ENCODE peak calls at places on chromosomes 13 and 19, in four cellular contexts. X is trophoblast cell, N is neuronal stem cell, A is H1. H is an unnamed sample.

GRCh38 chr19:22814124-22814523 is 18.0 kb upstream of the ZNF723 start:
- DNase-seq in X (no peak), A (no peak), N (no peak), H (no peak)

GRCh38 chr19:3344608-3345598 is 21.5 kb upstream of the NFIC start:
- DNase-seq in A (no peak), N (no peak), X (peak; percentile 49), H (no peak)

GRCh38 chr13:27578121-27579030 is 42.0 kb downstream of the LNX2 start:
- DNase-seq in N (no peak), A (no peak), X (peak; percentile 72), H (peak; percentile 45)

GRCh38 chr19:33508941-33509614 is 12.5 kb downstream of the PEPD start:
- DNase-seq in N (no peak), A (no peak), X (peak; percentile 59), H (no peak)

GRCh38 chr19:1482361-1483066 is 3.5 kb upstream of the C19orf25 start:
- DNase-seq in X (no peak), N (no peak), A (no peak), H (no peak)

GRCh38 chr13:112335135-112335534 is 41.0 kb upstream of the SPACA7 start:
- DNase-seq in X (no peak), N (no peak), A (no peak), H (no peak)

GRCh38 chr19:47411101-47411500 is 8.2 kb downstream of the MEIS3 start:
- DNase-seq in N (no peak), A (no peak), X (peak; percentile 75), H (peak; percentile 67)

GRCh38 chr19:3079578-3079977 is 14.6 kb upstream of the GNA11 start:
- DNase-seq in A (no peak), X (no peak), N (no peak), H (no peak)

GRCh38 chr13:20462921-20463320 is 62.7 kb downstream of the CRYL1 start:
- DNase-seq in N (no peak), A (no peak), X (no peak), H (no peak)

GRCh38 chr19:49490287-49491029 is 3.0 kb downstream of the RPL13A start:
- DNase-seq in A (no peak), X (no peak), N (no peak), H (no peak)

GRCh38 chr19:45876161-45876410 is 9.9 kb downstream of the IRF2BP1 start:
- DNase-seq in X (no peak), N (no peak), A (no peak), H (no peak)

GRCh38 chr13:81540777-81541176 is 1199.9 kb upstream of the SPRY2 start:
- DNase-seq in X (peak; percentile 4), N (no peak), A (no peak), H (peak; percentile 8)

GRCh38 chr13:45441633-45442032 is 23.1 kb upstream of the COG3 start:
- DNase-seq in A (no peak), X (no peak), N (no peak), H (peak; percentile 41)

GRCh38 chr19:51101171-51101865 is 6.9 kb downstream of the CTU1 start:
- DNase-seq in X (no peak), A (no peak), N (no peak), H (peak; percentile 40)

GRCh38 chr13:66348745-66349720 is 881.1 kb downstream of the PCDH9 start:
- DNase-seq in A (no peak), X (no peak), N (no peak), H (peak; percentile 4)

GRCh38 chr19:2434721-2435265 is 7.4 kb upstream of the TIMM13 start:
- DNase-seq in X (no peak), N (no peak), A (no peak), H (no peak)

GRCh38 chr19:42086770-42087550 is 11.0 kb downstream of the ZNF574 start:
- DNase-seq in N (no peak), A (no peak), X (no peak), H (no peak)

GRCh38 chr13:101730420-101731000 is 278.0 kb downstream of the ITGBL1 start:
- DNase-seq in X (no peak), A (no peak), N (no peak), H (no peak)

GRCh38 chr13:41554626-41555386 is 97.5 kb downstream of the RGCC start:
- DNase-seq in A (no peak), N (no peak), X (no peak), H (no peak)

GRCh38 chr19:47663435-47663910 is 49.7 kb upstream of the EHD2 start:
- DNase-seq in A (no peak), N (no peak), X (peak; percentile 92), H (peak; percentile 97)

GRCh38 chr13:76019421-76020044 is 383.4 kb downstream of the LMO7 start:
- DNase-seq in N (no peak), A (peak; percentile 78), X (peak; percentile 74), H (no peak)

GRCh38 chr19:3179739-3180293 is 1.2 kb downstream of the S1PR4 start:
- DNase-seq in A (no peak), X (no peak), N (no peak), H (no peak)

GRCh38 chr19:2250765-2251576 is 1.8 kb downstream of the AMH start:
- DNase-seq in N (no peak), X (peak; percentile 61), A (peak; percentile 62), H (no peak)

GRCh38 chr19:15248648-15249559 is 16.7 kb upstream of the EPHX3 start:
- DNase-seq in N (no peak), X (peak; percentile 90), A (no peak), H (peak; percentile 88)

GRCh38 chr19:51325161-51325979 is 13.9 kb downstream of the IGLON5 start:
- DNase-seq in N (no peak), A (no peak), X (no peak), H (no peak)

GRCh38 chr19:752652-753517 is 2.0 kb downstream of the MISP start:
- DNase-seq in A (no peak), X (peak; percentile 92), N (no peak), H (peak; percentile 76)

GRCh38 chr19:11381535-11382369 is 2.4 kb downstream of the EPOR start:
- DNase-seq in N (peak; percentile 83), A (peak; percentile 90), X (peak; percentile 88), H (peak; percentile 94)

GRCh38 chr19:4534836-4535658 is at the start of gene PLIN5:
- DNase-seq in A (peak; percentile 99), X (peak; percentile 53), N (peak; percentile 85), H (peak; percentile 38)
- H2BK12ac ChIP-seq in A (peak within 1 kb of the TSS; percentile 60), X (no peak within 1 kb of the TSS), N (peak within 1 kb of the TSS; percentile 90), H (no peak within 1 kb of the TSS)

DNA sequence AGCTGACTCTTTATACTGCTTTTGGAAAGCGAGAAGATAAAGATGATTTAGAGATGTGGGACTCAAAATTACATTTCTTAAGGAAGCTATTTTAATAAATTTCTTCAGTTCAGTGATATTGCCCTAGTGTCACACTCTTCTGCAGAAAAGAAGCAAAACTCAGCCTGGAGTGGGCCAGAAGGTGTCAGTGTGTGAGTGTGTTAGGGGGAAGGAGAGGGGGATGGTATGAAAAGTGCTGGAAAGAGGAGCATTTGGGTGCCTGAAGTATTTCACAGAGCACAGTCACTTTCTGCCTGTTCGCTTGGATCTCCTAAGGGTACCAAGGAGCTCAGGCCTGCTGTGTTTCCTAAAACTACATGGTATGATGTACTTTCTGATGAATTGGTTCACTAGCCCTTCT is 84.5 kb upstream of the FRY start:
- DNase-seq in X (no peak), N (no peak), A (no peak), H (peak; percentile 23)
- H2BK5ac ChIP-seq in X (no peak overlapping the region), N (no peak overlapping the region), A (no peak overlapping the region), H (no peak overlapping the region)

GRCh38 chr19:53881482-53882390 is at the start of gene PRKCG:
- DNase-seq in A (peak; percentile 89), X (peak; percentile 31), N (peak; percentile 78), H (peak; percentile 67)
- H2BK12ac ChIP-seq in A (peak within 1 kb of the TSS; percentile 92), X (no peak within 1 kb of the TSS), N (no peak within 1 kb of the TSS), H (peak within 1 kb of the TSS; percentile 37)

GRCh38 chr19:40078377-40078776 is 12.4 kb downstream of the ZNF780A start:
- DNase-seq in N (no peak), X (no peak), A (no peak), H (no peak)

GRCh38 chr19:40084948-40085347 is 5.8 kb downstream of the ZNF780A start:
- DNase-seq in X (peak; percentile 1), A (no peak), N (no peak), H (no peak)

DNA sequence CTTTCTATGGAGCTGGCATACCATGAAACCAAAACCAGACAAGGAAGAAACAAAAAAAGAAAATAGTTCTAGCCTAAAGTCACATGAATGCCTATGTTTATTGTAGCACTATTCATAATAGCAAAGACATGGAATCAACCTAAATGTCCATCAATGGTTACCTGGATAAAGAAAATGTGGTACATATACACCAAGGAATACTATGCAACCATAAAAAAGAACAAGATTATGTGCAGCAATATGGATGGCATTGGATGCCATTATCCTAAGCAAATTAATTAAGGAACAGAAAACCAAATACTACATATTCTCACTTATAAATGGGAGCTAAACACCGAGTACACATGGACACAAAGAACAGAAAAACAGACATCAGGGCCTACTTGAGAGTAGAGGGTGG is 10.5 kb downstream of the ZNF780A start:
- DNase-seq in X (no peak), N (no peak), A (no peak), H (no peak)
- H2BK5ac ChIP-seq in X (no peak overlapping the region), N (no peak overlapping the region), A (no peak overlapping the region), H (no peak overlapping the region)

GRCh38 chr13:94435604-94436226 is 43.8 kb downstream of the DCT start:
- DNase-seq in X (peak; percentile 65), N (peak; percentile 30), A (no peak), H (peak; percentile 59)

GRCh38 chr13:94427313-94427712 is 52.2 kb downstream of the DCT start:
- DNase-seq in A (no peak), N (no peak), X (no peak), H (no peak)

GRCh38 chr13:94431569-94431968 is 47.9 kb downstream of the DCT start:
- DNase-seq in X (no peak), N (no peak), A (no peak), H (no peak)

GRCh38 chr13:94431987-94432386 is 47.5 kb downstream of the DCT start:
- DNase-seq in N (no peak), A (no peak), X (no peak), H (no peak)

GRCh38 chr13:94433055-94433947 is 46.2 kb downstream of the DCT start:
- DNase-seq in X (peak; percentile 27), N (no peak), A (peak; percentile 46), H (no peak)
- H2BK12ac ChIP-seq in X (no peak overlapping the region), N (no peak overlapping the region), A (no peak overlapping the region), H (no peak overlapping the region)

GRCh38 chr13:60976367-60976766 is 439.3 kb downstream of the PCDH20 start:
- DNase-seq in N (no peak), A (no peak), X (no peak), H (no peak)

GRCh38 chr13:60986301-60986700 is 429.3 kb downstream of the PCDH20 start:
- DNase-seq in A (no peak), N (no peak), X (no peak), H (no peak)

GRCh38 chr13:60981407-60981806 is 434.2 kb downstream of the PCDH20 start:
- DNase-seq in X (no peak), A (no peak), N (no peak), H (no peak)
- H2BK5ac ChIP-seq in X (no peak overlapping the region), A (no peak overlapping the region), N (no peak overlapping the region), H (no peak overlapping the region)

GRCh38 chr13:24717217-24717616 is 37.0 kb downstream of the ATP12A start:
- DNase-seq in X (peak; percentile 7), A (no peak), N (no peak), H (no peak)
- H2BK12ac ChIP-seq in X (no peak overlapping the region), A (peak overlapping the region; percentile 35), N (no peak overlapping the region), H (no peak overlapping the region)

DNA sequence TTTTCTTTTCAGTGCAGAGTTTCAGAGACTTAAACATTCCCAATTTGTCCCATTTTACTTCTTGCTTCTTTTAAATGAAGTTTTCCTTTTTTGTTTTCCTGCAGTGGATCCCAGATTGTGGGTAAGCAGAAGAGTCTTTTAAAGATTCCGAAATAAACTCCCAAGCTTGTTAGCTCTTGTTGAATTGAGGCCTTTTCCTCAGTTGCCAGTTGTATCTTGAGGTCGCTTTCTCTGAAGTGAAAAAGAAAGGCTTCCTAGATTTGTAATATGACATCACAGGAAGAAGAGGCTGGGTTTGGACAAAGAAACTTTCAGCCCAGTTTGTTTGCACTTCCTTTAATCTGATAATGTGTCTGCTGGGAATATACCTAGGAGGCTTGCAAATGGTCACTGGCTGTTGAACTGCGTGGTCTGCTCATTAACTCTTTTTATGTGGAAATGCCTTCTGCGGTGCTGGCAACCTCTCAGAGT is at the start of gene LPAR6:
- DNase-seq in X (peak; percentile 9), A (no peak), N (no peak), H (peak; percentile 87)
- H2BK5ac ChIP-seq in X (no peak within 1 kb of the TSS), A (no peak within 1 kb of the TSS), N (no peak within 1 kb of the TSS), H (no peak within 1 kb of the TSS)